ENCODE peak calls at places on chromosomes 7 and 10, in seven cellular contexts. X is heart left ventricle, O is tibial nerve, A is fibroblast of mammary gland, L is psoas muscle, T is upper lobe of right lung, N is hippocampal formation. J is an unnamed sample.

GRCh38 chr7:99541212-99541611 is 10.7 kb downstream of the FAM200A start:
- DNase-seq in X (no peak), N (no peak), L (no peak), T (no peak), A (no peak), O (no peak), J (no peak)

GRCh38 chr7:136956232-136956631 is 87.8 kb downstream of the CHRM2 start:
- DNase-seq in L (no peak), O (no peak), T (no peak), X (no peak), N (no peak), A (peak), J (no peak)

GRCh38 chr7:50782376-50783208 is at the start of gene GRB10:
- DNase-seq in O (no peak), T (peak), A (peak), N (peak), L (peak), X (no peak), J (no peak)

GRCh38 chr10:1104971-1105370 is 48.8 kb downstream of the WDR37 start:
- DNase-seq in X (no peak), L (no peak), O (no peak), N (no peak), A (no peak), T (no peak), J (no peak)

GRCh38 chr7:11529382-11529781 is 302.6 kb downstream of the THSD7A start:
- DNase-seq in T (no peak), L (no peak), O (no peak), N (no peak), X (no peak), A (no peak), J (no peak)

GRCh38 chr10:94066411-94066810 is 72.7 kb downstream of the PLCE1 start:
- DNase-seq in L (no peak), X (no peak), T (no peak), N (no peak), A (peak), O (no peak), J (no peak)

GRCh38 chr10:8122970-8123369 is 68.5 kb downstream of the GATA3 start:
- DNase-seq in X (no peak), O (no peak), L (no peak), T (no peak), A (no peak), N (no peak), J (no peak)

GRCh38 chr7:34454381-34454780 is 203.6 kb upstream of the NPSR1 start:
- DNase-seq in T (no peak), L (no peak), X (no peak), O (no peak), A (no peak), N (no peak), J (no peak)

GRCh38 chr7:143299840-143300239 is 11.7 kb downstream of the CASP2 start:
- DNase-seq in N (no peak), A (peak), O (no peak), L (no peak), X (no peak), T (no peak), J (no peak)

GRCh38 chr7:27194641-27195379 is 5.1 kb downstream of the HOXA13 start:
- DNase-seq in N (no peak), T (no peak), O (no peak), L (no peak), X (no peak), A (no peak), J (no peak)

GRCh38 chr7:24580283-24580946 is 7.2 kb downstream of the PALS2 start:
- DNase-seq in O (no peak), A (no peak), X (no peak), L (no peak), T (no peak), N (no peak), J (no peak)

GRCh38 chr10:102413806-102414561 is 4.6 kb downstream of the PSD start:
- DNase-seq in X (no peak), O (no peak), L (no peak), A (no peak), N (no peak), T (peak), J (no peak)

GRCh38 chr10:81873932-81874816 is 820 bp upstream of the NRG3 start:
- DNase-seq in A (peak), O (no peak), X (peak), N (no peak), L (peak), T (peak), J (no peak)

GRCh38 chr10:3226960-3227724 is 54.6 kb upstream of the PITRM1 start:
- DNase-seq in T (no peak), O (no peak), L (no peak), A (peak), N (no peak), X (no peak), J (no peak)

GRCh38 chr10:127047878-127048238 is 142.6 kb downstream of the DOCK1 start:
- DNase-seq in N (no peak), L (no peak), O (no peak), X (no peak), T (no peak), A (no peak), J (no peak)

GRCh38 chr10:31320598-31321211 is 1.7 kb downstream of the ZEB1 start:
- DNase-seq in X (peak), A (peak), T (no peak), L (peak), O (peak), N (no peak), J (no peak)

GRCh38 chr10:77571490-77571889 is 66.1 kb downstream of the KCNMA1 start:
- DNase-seq in N (no peak), O (no peak), L (no peak), X (no peak), A (no peak), T (no peak), J (no peak)

GRCh38 chr10:15254808-15255655 is 86.5 kb upstream of the NMT2 start:
- DNase-seq in T (no peak), O (peak), L (no peak), N (peak), A (no peak), X (no peak), J (no peak)

GRCh38 chr10:104255244-104255981 is 721 bp downstream of the GSTO1 start:
- DNase-seq in X (no peak), O (no peak), L (no peak), N (peak), A (peak), T (no peak), J (no peak)

GRCh38 chr7:99123571-99124033 is 20.3 kb downstream of the SMURF1 start:
- DNase-seq in O (no peak), X (no peak), A (peak), T (no peak), N (no peak), L (peak), J (peak)

GRCh38 chr10:33106767-33107166 is 148.7 kb upstream of the ITGB1 start:
- DNase-seq in X (no peak), L (no peak), N (no peak), A (no peak), T (peak), O (no peak), J (no peak)

GRCh38 chr10:63478564-63478963 is 12.8 kb upstream of the JMJD1C start:
- DNase-seq in T (no peak), X (no peak), N (no peak), A (no peak), L (no peak), O (no peak), J (no peak)

GRCh38 chr10:79401015-79401921 is 44.2 kb downstream of the ZCCHC24 start:
- DNase-seq in L (peak), N (no peak), X (peak), T (no peak), A (peak), O (peak), J (no peak)

GRCh38 chr7:41047789-41048191 is 655.1 kb downstream of the INHBA start:
- DNase-seq in L (peak), T (no peak), A (peak), O (no peak), N (no peak), X (peak), J (no peak)

GRCh38 chr7:114087674-114088539 is 169.1 kb upstream of the PPP1R3A start:
- DNase-seq in A (peak), N (no peak), L (no peak), T (no peak), X (no peak), O (no peak), J (no peak)

GRCh38 chr10:48604039-48604407 is 850 bp downstream of the ARHGAP22 start:
- DNase-seq in X (no peak), L (no peak), O (no peak), T (no peak), N (no peak), A (no peak), J (peak)

GRCh38 chr7:39589323-39590111 is 23.3 kb downstream of the YAE1 start:
- DNase-seq in L (no peak), T (no peak), X (no peak), A (peak), N (no peak), O (no peak), J (no peak)

GRCh38 chr7:37318541-37318940 is 130.1 kb downstream of the ELMO1 start:
- DNase-seq in A (no peak), T (no peak), O (no peak), N (no peak), X (no peak), L (no peak), J (no peak)

GRCh38 chr7:41148521-41148951 is 554.4 kb downstream of the INHBA start:
- DNase-seq in A (peak), N (no peak), O (no peak), T (no peak), X (no peak), L (no peak), J (no peak)

GRCh38 chr7:65302883-65303282 is 70.8 kb upstream of the ZNF92 start:
- DNase-seq in L (no peak), A (no peak), N (no peak), O (no peak), X (no peak), T (no peak), J (no peak)

GRCh38 chr10:132915411-132915810 is 27.0 kb downstream of the CFAP46 start:
- DNase-seq in T (peak), O (no peak), X (peak), N (no peak), A (no peak), L (no peak), J (no peak)

GRCh38 chr7:29825750-29826529 is 19.6 kb downstream of the WIPF3 start:
- DNase-seq in T (no peak), N (no peak), A (no peak), X (no peak), O (no peak), L (no peak), J (no peak)

GRCh38 chr7:148356303-148356702 is 234.3 kb upstream of the C7orf33 start:
- DNase-seq in X (peak), A (peak), N (no peak), T (no peak), O (no peak), L (peak), J (no peak)

GRCh38 chr7:106032295-106032694 is 69.2 kb downstream of the CDHR3 start:
- DNase-seq in O (no peak), X (no peak), A (no peak), T (no peak), N (no peak), L (no peak), J (no peak)

GRCh38 chr7:42642699-42643098 is 269.2 kb downstream of the C7orf25 start:
- DNase-seq in A (no peak), L (no peak), X (no peak), N (no peak), T (no peak), O (no peak), J (no peak)

GRCh38 chr7:39399458-39399857 is 166.7 kb upstream of the YAE1 start:
- DNase-seq in T (no peak), X (no peak), A (no peak), O (no peak), L (no peak), N (no peak), J (no peak)

J was measured in ascending aorta.